ENCODE peak calls at places on chromosome 6, in ten cellular contexts. X is cardiac muscle cell, H is A549, Y is colonic mucosa, C is IMR-90, Q is left ventricle myocardium inferior, B is GM06990, Z is ascending aorta, T is ovary, E is thyroid gland. K is an unnamed sample.

GRCh38 chr6:40599580-40599979 is 12.4 kb upstream of the LRFN2 start:
- DNase-seq in X (no peak), H (no peak), Y (no peak), C (no peak), Q (no peak), B (no peak), Z (no peak), T (no peak), E (peak), K (no peak)

GRCh38 chr6:35568967-35569606 is 56.4 kb upstream of the TULP1 start:
- DNase-seq in X (peak), H (peak), Y (peak), C (no peak), Q (peak), B (peak), Z (no peak), T (no peak), E (no peak), K (no peak)

GRCh38 chr6:132382630-132383175 is 18.6 kb downstream of the MOXD1 start:
- DNase-seq in X (no peak), H (no peak), Y (no peak), C (no peak), Q (no peak), B (no peak), Z (no peak), T (no peak), E (no peak), K (no peak)

GRCh38 chr6:47809863-47810262 is 28.0 kb downstream of the OPN5 start:
- DNase-seq in X (no peak), H (no peak), Y (no peak), C (no peak), Q (no peak), B (no peak), Z (no peak), T (no peak), E (no peak), K (no peak)

GRCh38 chr6:46421239-46421638 is 70.0 kb downstream of the RCAN2 start:
- DNase-seq in X (peak), H (no peak), Y (no peak), C (no peak), Q (no peak), B (no peak), Z (no peak), T (no peak), E (no peak), K (no peak)

GRCh38 chr6:34587325-34587724 is 31.2 kb upstream of the SPDEF start:
- DNase-seq in X (no peak), H (no peak), Y (peak), C (no peak), Q (no peak), B (no peak), Z (no peak), T (no peak), E (no peak), K (no peak)

GRCh38 chr6:74289881-74290280 is 593.9 kb downstream of the CD109 start:
- DNase-seq in X (no peak), H (no peak), Y (no peak), C (peak), Q (no peak), B (no peak), Z (no peak), T (no peak), E (no peak), K (peak)

GRCh38 chr6:21826460-21826859 is 232.9 kb downstream of the SOX4 start:
- DNase-seq in X (no peak), H (no peak), Y (no peak), C (no peak), Q (no peak), B (no peak), Z (no peak), T (no peak), E (peak), K (no peak)

GRCh38 chr6:3208096-3208774 is 19.2 kb downstream of the TUBB2B start:
- DNase-seq in X (peak), H (no peak), Y (no peak), C (peak), Q (no peak), B (no peak), Z (peak), T (no peak), E (no peak), K (peak)

GRCh38 chr6:30002871-30003270 is 58.2 kb upstream of the POLR1H start:
- DNase-seq in X (peak), H (no peak), Y (no peak), C (peak), Q (no peak), B (no peak), Z (no peak), T (no peak), E (no peak), K (no peak)

GRCh38 chr6:7058250-7058923 is 49.4 kb upstream of the RREB1 start:
- DNase-seq in X (peak), H (peak), Y (peak), C (peak), Q (no peak), B (no peak), Z (no peak), T (no peak), E (peak), K (peak)

GRCh38 chr6:151627689-151628444 is 134.1 kb downstream of the CCDC170 start:
- DNase-seq in X (no peak), H (no peak), Y (no peak), C (no peak), Q (no peak), B (peak), Z (no peak), T (no peak), E (no peak), K (no peak)

GRCh38 chr6:130372786-130373185 is 7.0 kb downstream of the TMEM200A start:
- DNase-seq in X (no peak), H (no peak), Y (no peak), C (peak), Q (no peak), B (no peak), Z (no peak), T (no peak), E (no peak), K (no peak)

GRCh38 chr6:130366011-130366963 is at the start of gene TMEM200A:
- DNase-seq in X (peak), H (no peak), Y (peak), C (peak), Q (no peak), B (peak), Z (no peak), T (peak), E (peak), K (no peak)

GRCh38 chr6:130367767-130368166 is 1.9 kb downstream of the TMEM200A start:
- DNase-seq in X (no peak), H (no peak), Y (no peak), C (no peak), Q (no peak), B (no peak), Z (no peak), T (no peak), E (no peak), K (no peak)

GRCh38 chr6:130371921-130372320 is 6.1 kb downstream of the TMEM200A start:
- DNase-seq in X (peak), H (no peak), Y (no peak), C (no peak), Q (no peak), B (no peak), Z (no peak), T (no peak), E (no peak), K (no peak)

DNA sequence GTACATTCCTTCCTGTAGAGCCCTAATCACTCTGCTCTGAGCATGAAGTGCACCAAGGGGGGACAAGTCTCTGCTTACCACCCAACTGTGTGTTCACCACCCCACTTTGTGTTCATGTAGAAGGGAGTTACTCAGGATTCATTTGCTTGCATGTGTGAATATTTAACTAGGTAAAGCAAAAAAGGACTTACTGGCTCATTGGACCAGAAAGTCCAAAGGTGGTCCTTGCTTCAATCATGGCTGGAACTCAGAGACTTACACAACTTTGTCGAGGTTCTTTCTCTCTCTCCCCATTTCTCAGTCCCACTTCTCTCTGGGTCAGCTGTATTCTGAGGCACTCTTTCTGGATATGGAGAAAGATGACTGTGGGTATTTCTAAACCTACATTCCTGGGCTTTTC is 4.0 kb downstream of the TMEM200A start:
- DNase-seq in X (no peak), H (no peak), Y (no peak), C (no peak), Q (no peak), B (no peak), Z (no peak), T (no peak), E (no peak), K (no peak)
- H3K4me3 ChIP-seq in X (no peak), H (no peak), Y (no peak), C (no peak), Q (no peak), B (no peak), Z (no peak), T (no peak), E (no peak), K (no peak)

GRCh38 chr6:149190228-149190831 is 127.2 kb upstream of the TAB2 start:
- DNase-seq in X (peak), H (peak), Y (peak), C (peak), Q (peak), B (no peak), Z (no peak), T (no peak), E (peak), K (no peak)
- TF ChIP-seq CTCF in X (no peak), H (no peak), Y (no peak), C (peak), Q (no peak), B (peak), Z (no peak), T (no peak), E (no peak), K (peak)

DNA sequence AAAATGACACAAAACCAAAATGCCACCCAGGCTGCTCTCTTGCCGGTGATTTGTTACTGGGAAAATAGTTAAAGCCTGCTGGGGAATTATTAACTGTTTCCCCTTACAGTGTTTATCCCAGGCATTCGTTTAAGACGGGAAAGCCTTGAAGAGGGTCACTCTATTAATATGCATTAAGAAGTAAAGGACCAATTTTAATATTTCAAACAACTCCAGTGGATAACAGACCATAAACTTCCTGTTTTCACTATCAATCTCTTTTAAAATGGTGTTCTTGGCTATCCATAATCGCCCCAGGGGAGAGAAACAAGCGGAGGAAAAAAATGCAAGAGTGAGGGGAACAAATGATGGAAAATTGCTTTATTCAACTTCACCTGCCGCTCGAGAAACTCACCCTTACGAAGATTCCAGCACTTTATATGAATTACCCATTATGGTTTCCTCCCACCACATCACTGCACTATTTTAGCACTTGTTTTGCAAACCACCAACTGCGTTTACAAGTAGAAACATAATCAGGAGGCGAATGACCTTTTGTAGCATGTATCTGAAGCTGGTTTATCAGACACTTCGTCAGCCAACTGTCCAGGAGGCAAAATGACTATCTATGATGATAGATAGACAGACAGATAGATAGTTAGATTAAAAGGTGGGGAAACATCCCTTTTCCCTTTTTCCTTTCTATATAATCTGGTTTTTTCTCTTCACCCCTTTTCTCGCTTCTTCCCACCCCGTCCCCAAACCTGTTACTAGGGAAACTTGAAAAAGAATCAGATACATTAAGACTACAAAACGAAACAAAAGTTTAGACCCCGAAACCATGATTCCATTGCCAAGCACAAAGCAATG is 1.2 kb upstream of the ADGRB3 start:
- DNase-seq in X (no peak), H (no peak), Y (no peak), C (no peak), Q (no peak), B (no peak), Z (no peak), T (no peak), E (no peak), K (no peak)
- H3K4me3 ChIP-seq in X (peak), H (peak), Y (peak), C (peak), Q (peak), B (peak), Z (peak), T (peak), E (peak), K (no peak)

DNA sequence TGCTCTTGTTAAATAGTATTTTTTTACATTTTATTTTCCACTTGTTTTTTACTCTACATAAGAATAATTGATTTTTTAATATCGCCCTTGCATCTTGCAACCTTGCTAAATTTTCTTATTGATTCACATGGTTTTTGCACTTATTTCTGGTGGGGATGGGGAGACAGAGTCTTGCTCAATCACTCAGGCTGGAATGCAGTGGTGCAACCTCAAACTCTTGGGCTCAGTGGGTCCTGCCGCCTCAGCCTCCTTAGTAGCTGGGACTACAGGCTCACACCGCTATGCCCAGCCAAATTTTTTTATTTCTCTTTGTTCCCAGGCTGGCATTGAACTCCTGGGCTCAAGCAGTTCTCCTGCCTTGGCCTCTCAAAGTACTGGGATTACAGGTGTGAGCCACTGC is 30.3 kb downstream of the LIN28B start:
- DNase-seq in X (no peak), H (no peak), Y (no peak), C (no peak), Q (no peak), B (no peak), Z (no peak), T (no peak), E (no peak), K (no peak)
- TF ChIP-seq CTCF in X (no peak), H (no peak), Y (no peak), C (no peak), Q (no peak), B (no peak), Z (no peak), T (no peak), E (no peak), K (no peak)

GRCh38 chr6:51513891-51514290 is 573.5 kb downstream of the PKHD1 start:
- DNase-seq in X (no peak), H (no peak), Y (no peak), C (no peak), Q (no peak), B (no peak), Z (no peak), T (no peak), E (no peak), K (no peak)

GRCh38 chr6:51514396-51515051 is 572.9 kb downstream of the PKHD1 start:
- DNase-seq in X (no peak), H (no peak), Y (no peak), C (no peak), Q (no peak), B (no peak), Z (no peak), T (no peak), E (no peak), K (no peak)

GRCh38 chr6:51509597-51509996 is 577.8 kb downstream of the PKHD1 start:
- DNase-seq in X (no peak), H (no peak), Y (no peak), C (no peak), Q (no peak), B (no peak), Z (no peak), T (no peak), E (no peak), K (no peak)

GRCh38 chr6:51515052-51515402 is 572.4 kb downstream of the PKHD1 start:
- DNase-seq in X (no peak), H (no peak), Y (no peak), C (no peak), Q (no peak), B (no peak), Z (no peak), T (no peak), E (no peak), K (no peak)

DNA sequence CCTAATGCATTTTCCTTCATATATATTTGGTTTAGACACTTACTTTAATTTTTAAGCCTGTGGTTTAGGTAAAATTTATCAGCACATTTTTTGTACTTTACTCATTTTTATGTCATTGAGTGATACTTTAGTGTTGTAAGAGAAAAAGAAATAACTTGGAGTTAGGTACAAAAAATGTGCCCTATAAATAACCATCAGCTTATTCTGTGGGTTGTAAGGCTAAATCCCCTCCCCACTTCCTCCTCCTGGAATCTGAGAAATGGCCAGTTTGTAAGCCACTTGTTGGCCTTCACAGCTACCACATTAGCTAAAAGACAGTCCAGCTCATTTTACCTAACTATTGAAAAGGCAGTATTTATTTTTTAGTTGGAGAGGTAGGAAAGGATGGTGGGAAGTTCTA is 576.3 kb downstream of the PKHD1 start:
- DNase-seq in X (no peak), H (no peak), Y (no peak), C (no peak), Q (no peak), B (no peak), Z (no peak), T (no peak), E (no peak), K (no peak)
- H3K4me3 ChIP-seq in X (no peak), H (no peak), Y (no peak), C (no peak), Q (no peak), B (no peak), Z (no peak), T (no peak), E (no peak), K (no peak)

DNA sequence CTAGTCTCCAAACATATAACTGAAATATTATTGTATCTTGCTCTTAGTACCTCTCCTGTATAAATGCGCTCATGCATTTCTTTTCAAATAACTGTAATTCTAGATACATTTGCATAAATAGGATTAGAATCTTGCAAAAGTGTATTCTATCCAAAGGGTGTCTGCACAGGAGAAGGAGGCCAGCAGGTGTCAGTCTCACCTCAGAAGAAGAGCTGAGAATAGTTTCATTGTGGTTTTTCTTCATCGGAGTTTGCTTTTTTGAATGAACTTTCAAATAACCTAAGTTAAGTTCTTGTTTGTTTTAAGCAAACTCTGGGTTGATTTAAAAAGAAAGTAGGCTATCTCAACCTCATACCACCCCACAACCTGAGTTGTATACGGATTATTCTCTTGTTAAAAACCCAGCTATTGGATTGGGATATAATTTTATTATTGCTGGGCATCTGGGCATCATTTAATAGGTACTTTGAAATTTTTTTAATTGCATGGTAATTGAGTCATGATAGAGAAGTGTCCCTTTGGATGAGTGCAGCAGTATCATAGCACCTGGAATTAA is 125.0 kb upstream of the MLIP start:
- DNase-seq in X (peak), H (peak), Y (peak), C (peak), Q (peak), B (no peak), Z (no peak), T (no peak), E (peak), K (peak)
- TF ChIP-seq CTCF in X (peak), H (peak), Y (peak), C (peak), Q (peak), B (peak), Z (peak), T (no peak), E (peak), K (peak)

DNA sequence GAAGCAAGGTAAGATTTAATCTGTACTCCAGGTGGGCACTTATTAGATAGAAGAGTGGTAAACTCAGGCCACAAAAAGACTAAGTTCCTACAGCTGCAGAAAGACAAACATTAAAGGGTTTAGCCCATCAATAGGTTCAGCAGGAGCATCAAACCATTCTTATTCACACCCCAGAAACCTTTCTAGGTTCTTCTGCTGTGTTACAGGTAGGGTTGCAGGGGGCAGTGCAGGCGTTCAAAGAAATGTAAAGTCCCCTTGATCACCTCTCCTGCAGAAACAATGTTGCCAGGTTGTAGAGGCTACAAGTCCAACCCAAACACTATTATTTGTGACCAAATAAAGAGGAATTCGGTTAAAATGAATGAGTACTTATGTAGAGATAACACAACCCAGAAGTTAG is 31.8 kb downstream of the PHACTR1 start:
- DNase-seq in X (no peak), H (no peak), Y (no peak), C (no peak), Q (no peak), B (no peak), Z (no peak), T (no peak), E (no peak), K (no peak)
- H3K4me3 ChIP-seq in X (no peak), H (no peak), Y (no peak), C (no peak), Q (no peak), B (no peak), Z (no peak), T (no peak), E (no peak), K (no peak)